ENCODE peak calls at places on chromosome 11, in six cellular contexts. F is stimulated activated CD8-positive, alpha-beta memory T cell treated with anti-CD3 and anti-CD28 coated beads, Interleukin-4, amount 100 ng/mL, for 1 hour; O is upper lobe of right lung; M is dermis microvascular lymphatic vessel endothelial cell; L is epithelial cell of esophagus; J is NCI-H1436 treated with DMSO at 0.1 percent for 48 hours. P is an unnamed sample.
A peak's percentile ranks its signal among the peaks of the same experiment; 100 is the strongest.

GRCh38 chr11:46845440-46845739 is 690 bp downstream of the CKAP5 start:
- DNase-seq in F (no peak), O (no peak), M (no peak), L (no peak), J (no peak), P (peak; percentile 9)

GRCh38 chr11:27460571-27460970 is 12.0 kb downstream of the LGR4 start:
- DNase-seq in F (no peak), O (no peak), M (no peak), L (no peak), J (no peak), P (no peak)

GRCh38 chr11:87256694-87257340 is 219.1 kb downstream of the TMEM135 start:
- DNase-seq in F (no peak), O (no peak), M (no peak), L (no peak), J (no peak), P (no peak)

GRCh38 chr11:68923614-68924013 is 19.9 kb downstream of the IGHMBP2 start:
- DNase-seq in F (no peak), O (peak; percentile 0), M (no peak), L (no peak), J (no peak), P (no peak)

GRCh38 chr11:23976776-23977380 is 520.0 kb upstream of the LUZP2 start:
- DNase-seq in F (no peak), O (no peak), M (no peak), L (no peak), J (no peak), P (no peak)

GRCh38 chr11:76604081-76604601 is 66.4 kb downstream of the LRRC32 start:
- DNase-seq in F (no peak), O (no peak), M (no peak), L (no peak), J (no peak), P (no peak)

GRCh38 chr11:83778598-83778997 is 492.4 kb upstream of the CCDC90B start:
- DNase-seq in F (no peak), O (no peak), M (no peak), L (peak; percentile 4), J (no peak), P (no peak)

GRCh38 chr11:100808904-100809491 is 121.9 kb downstream of the ARHGAP42 start:
- DNase-seq in F (no peak), O (no peak), M (peak; percentile 47), L (peak; percentile 61), J (no peak), P (no peak)

GRCh38 chr11:47109051-47109791 is 67.5 kb downstream of the ARFGAP2 start:
- DNase-seq in F (no peak), O (no peak), M (no peak), L (no peak), J (no peak), P (no peak)

GRCh38 chr11:79439893-79440450 is 858 bp downstream of the TENM4 start:
- DNase-seq in F (no peak), O (peak; percentile 67), M (no peak), L (peak; percentile 42), J (no peak), P (no peak)

GRCh38 chr11:45638051-45638450 is 27.4 kb downstream of the CHST1 start:
- DNase-seq in F (no peak), O (no peak), M (no peak), L (no peak), J (no peak), P (no peak)

GRCh38 chr11:27282806-27283205 is 80.2 kb downstream of the CCDC34 start:
- DNase-seq in F (no peak), O (no peak), M (peak; percentile 76), L (no peak), J (no peak), P (no peak)

GRCh38 chr11:18720811-18721575 is 5.0 kb downstream of the IGSF22 start:
- DNase-seq in F (peak; percentile 73), O (peak; percentile 87), M (peak; percentile 67), L (peak; percentile 71), J (no peak), P (no peak)

GRCh38 chr11:106461839-106462545 is 384.5 kb downstream of the AASDHPPT start:
- DNase-seq in F (no peak), O (no peak), M (no peak), L (no peak), J (no peak), P (no peak)

GRCh38 chr11:116595305-116595880 is 177.4 kb downstream of the BUD13 start:
- DNase-seq in F (no peak), O (no peak), M (no peak), L (no peak), J (no peak), P (peak; percentile 92)

GRCh38 chr11:65505434-65506315 is 6.8 kb downstream of the MALAT1 start:
- DNase-seq in F (no peak), O (peak; percentile 56), M (no peak), L (peak; percentile 48), J (no peak), P (no peak)

GRCh38 chr11:70764356-70764905 is 366.1 kb downstream of the CTTN start:
- DNase-seq in F (no peak), O (no peak), M (no peak), L (no peak), J (no peak), P (no peak)

GRCh38 chr11:8382436-8383053 is 118.9 kb upstream of the LMO1 start:
- DNase-seq in F (no peak), O (peak; percentile 49), M (no peak), L (peak; percentile 81), J (no peak), P (no peak)

GRCh38 chr11:69297225-69297925 is 3.4 kb downstream of the MYEOV start:
- DNase-seq in F (peak; percentile 57), O (peak; percentile 96), M (peak; percentile 97), L (peak; percentile 96), J (no peak), P (no peak)

GRCh38 chr11:63667993-63668392 is 3.2 kb downstream of the ATL3 start:
- DNase-seq in F (no peak), O (no peak), M (peak; percentile 63), L (peak; percentile 91), J (no peak), P (no peak)

GRCh38 chr11:107741044-107741823 is 29.4 kb upstream of the SLN start:
- DNase-seq in F (no peak), O (peak; percentile 78), M (peak; percentile 60), L (peak; percentile 57), J (no peak), P (no peak)

GRCh38 chr11:125313271-125314222 is 149.0 kb downstream of the PKNOX2 start:
- DNase-seq in F (no peak), O (no peak), M (peak; percentile 86), L (peak; percentile 7), J (no peak), P (no peak)

GRCh38 chr11:60912223-60912850 is 1.6 kb upstream of the TMEM109 start:
- DNase-seq in F (no peak), O (no peak), M (no peak), L (no peak), J (no peak), P (no peak)

GRCh38 chr11:37908224-37908558 is 1310.2 kb upstream of the RAG2 start:
- DNase-seq in F (no peak), O (no peak), M (no peak), L (no peak), J (no peak), P (no peak)

GRCh38 chr11:30326911-30327310 is 4.0 kb downstream of the ARL14EP start:
- DNase-seq in F (no peak), O (no peak), M (no peak), L (no peak), J (no peak), P (no peak)

GRCh38 chr11:36027731-36028130 is 83.9 kb downstream of the LDLRAD3 start:
- DNase-seq in F (no peak), O (no peak), M (no peak), L (no peak), J (no peak), P (no peak)

GRCh38 chr11:46390331-46391171 is 1.0 kb downstream of the CHRM4 start:
- DNase-seq in F (no peak), O (no peak), M (no peak), L (no peak), J (no peak), P (no peak)